ENCODE peak calls at places on chromosomes 6 and 20, in eight cellular contexts. P is endothelial cell of umbilical vein, A is breast epithelium, K is IMR-90, Z is tibial nerve, B is gastrocnemius medialis, T is uterus, R is heart left ventricle. M is an unnamed sample.

GRCh38 chr6:157218371-157219198 is 104.7 kb downstream of the TMEM242 start:
- DNase-seq in P (no peak), A (peak; percentile 44), K (no peak), Z (no peak), B (no peak), T (peak; percentile 12), R (peak; percentile 57), M (peak; percentile 81)

GRCh38 chr6:25703005-25703404 is 51.0 kb downstream of the SCGN start:
- DNase-seq in P (no peak), A (no peak), K (no peak), Z (no peak), B (no peak), T (no peak), R (no peak), M (no peak)

GRCh38 chr6:118591897-118592296 is 43.8 kb downstream of the PLN start:
- DNase-seq in P (no peak), A (no peak), K (no peak), Z (no peak), B (no peak), T (no peak), R (no peak), M (no peak)

GRCh38 chr6:30530013-30530412 is 26.3 kb downstream of the GNL1 start:
- DNase-seq in P (no peak), A (no peak), K (no peak), Z (no peak), B (no peak), T (no peak), R (no peak), M (no peak)

GRCh38 chr6:70863343-70863742 is 93.5 kb downstream of the B3GAT2 start:
- DNase-seq in P (no peak), A (no peak), K (no peak), Z (no peak), B (no peak), T (no peak), R (no peak), M (no peak)

GRCh38 chr6:97294451-97294850 is 11.4 kb upstream of the MMS22L start:
- DNase-seq in P (no peak), A (no peak), K (peak; percentile 79), Z (no peak), B (no peak), T (no peak), R (no peak), M (no peak)

GRCh38 chr6:7535498-7535897 is 6.0 kb upstream of the DSP start:
- DNase-seq in P (no peak), A (no peak), K (peak; percentile 73), Z (no peak), B (no peak), T (no peak), R (no peak), M (no peak)

GRCh38 chr6:24721461-24722215 is 2.7 kb upstream of the C6orf62 start:
- DNase-seq in P (no peak), A (no peak), K (peak; percentile 86), Z (peak; percentile 87), B (peak; percentile 82), T (no peak), R (peak; percentile 92), M (peak; percentile 97)

GRCh38 chr20:208937-209566 is 18.0 kb upstream of the DEFB129 start:
- DNase-seq in P (peak; percentile 66), A (no peak), K (peak; percentile 79), Z (no peak), B (no peak), T (no peak), R (no peak), M (no peak)

GRCh38 chr20:37185681-37186080 is 6.3 kb upstream of the MROH8 start:
- DNase-seq in P (no peak), A (no peak), K (no peak), Z (no peak), B (no peak), T (no peak), R (no peak), M (no peak)

GRCh38 chr6:123456836-123457235 is 179.9 kb downstream of the TRDN start:
- DNase-seq in P (no peak), A (no peak), K (no peak), Z (no peak), B (no peak), T (no peak), R (no peak), M (no peak)

GRCh38 chr6:114453737-114454276 is 111.0 kb upstream of the HS3ST5 start:
- DNase-seq in P (no peak), A (no peak), K (no peak), Z (no peak), B (no peak), T (no peak), R (no peak), M (no peak)
- TF ChIP-seq CTCF in P (no peak), A (no peak), K (no peak), Z (no peak), B (no peak), T (no peak), R (peak; percentile 33), M (no peak)

GRCh38 chr6:42294759-42295158 is 77.1 kb upstream of the MRPS10 start:
- DNase-seq in P (peak; percentile 13), A (no peak), K (peak; percentile 76), Z (no peak), B (no peak), T (no peak), R (no peak), M (no peak)

GRCh38 chr6:42295688-42296087 is 78.0 kb upstream of the MRPS10 start:
- DNase-seq in P (no peak), A (no peak), K (no peak), Z (no peak), B (no peak), T (no peak), R (no peak), M (no peak)

GRCh38 chr6:42293579-42293978 is 75.9 kb upstream of the MRPS10 start:
- DNase-seq in P (no peak), A (no peak), K (no peak), Z (no peak), B (no peak), T (peak; percentile 30), R (no peak), M (no peak)

GRCh38 chr6:42295181-42295580 is 77.5 kb upstream of the MRPS10 start:
- DNase-seq in P (no peak), A (no peak), K (no peak), Z (no peak), B (no peak), T (no peak), R (no peak), M (no peak)

DNA sequence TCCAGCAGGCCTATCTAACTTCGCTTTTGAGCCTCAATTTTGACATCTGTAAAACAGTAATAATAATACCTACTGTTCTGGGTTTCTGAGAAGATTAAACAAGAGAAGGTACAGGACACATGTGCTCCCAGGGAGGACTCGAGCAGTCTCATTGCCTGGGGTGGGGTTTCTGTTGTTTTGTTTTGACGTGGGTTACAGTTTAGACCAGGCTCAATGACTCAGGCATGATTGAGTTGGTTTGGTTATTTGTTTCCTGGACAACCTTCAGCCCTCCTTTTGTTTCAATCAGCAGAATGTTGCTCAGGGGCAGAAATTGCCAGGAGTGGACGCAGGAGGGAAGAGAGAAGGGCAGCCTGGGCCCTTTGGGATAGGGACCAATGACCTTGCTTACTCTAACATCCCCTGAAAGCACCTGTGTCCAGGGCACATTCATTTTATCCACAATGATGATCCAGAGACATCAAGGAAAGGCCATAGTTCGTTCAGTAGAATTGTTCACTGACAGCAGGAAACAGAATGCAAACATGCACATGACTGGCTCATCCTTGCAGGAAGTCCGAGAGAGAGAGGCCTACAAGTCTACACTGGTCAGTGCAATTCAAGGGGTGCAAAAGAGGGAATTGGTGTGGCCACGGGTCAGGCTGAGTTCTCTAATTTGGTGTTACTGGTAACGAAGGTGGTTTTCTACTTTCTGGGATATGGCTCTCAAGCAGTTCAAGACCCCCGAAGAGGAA is 74.5 kb upstream of the MRPS10 start:
- DNase-seq in P (no peak), A (no peak), K (peak; percentile 80), Z (no peak), B (no peak), T (no peak), R (no peak), M (peak; percentile 43)
- TF ChIP-seq POLR2A in P (no peak), A (no peak), K (peak; percentile 17), Z (no peak), B (no peak), T (no peak), R (no peak), M (no peak)

GRCh38 chr6:63858691-63859090 is 223.1 kb downstream of the PHF3 start:
- DNase-seq in P (no peak), A (no peak), K (no peak), Z (no peak), B (no peak), T (no peak), R (no peak), M (no peak)

GRCh38 chr6:63859520-63859919 is 223.9 kb downstream of the PHF3 start:
- DNase-seq in P (no peak), A (no peak), K (no peak), Z (no peak), B (no peak), T (no peak), R (peak; percentile 16), M (no peak)

GRCh38 chr6:63864934-63865333 is 229.3 kb downstream of the PHF3 start:
- DNase-seq in P (no peak), A (no peak), K (no peak), Z (no peak), B (no peak), T (no peak), R (no peak), M (no peak)

DNA sequence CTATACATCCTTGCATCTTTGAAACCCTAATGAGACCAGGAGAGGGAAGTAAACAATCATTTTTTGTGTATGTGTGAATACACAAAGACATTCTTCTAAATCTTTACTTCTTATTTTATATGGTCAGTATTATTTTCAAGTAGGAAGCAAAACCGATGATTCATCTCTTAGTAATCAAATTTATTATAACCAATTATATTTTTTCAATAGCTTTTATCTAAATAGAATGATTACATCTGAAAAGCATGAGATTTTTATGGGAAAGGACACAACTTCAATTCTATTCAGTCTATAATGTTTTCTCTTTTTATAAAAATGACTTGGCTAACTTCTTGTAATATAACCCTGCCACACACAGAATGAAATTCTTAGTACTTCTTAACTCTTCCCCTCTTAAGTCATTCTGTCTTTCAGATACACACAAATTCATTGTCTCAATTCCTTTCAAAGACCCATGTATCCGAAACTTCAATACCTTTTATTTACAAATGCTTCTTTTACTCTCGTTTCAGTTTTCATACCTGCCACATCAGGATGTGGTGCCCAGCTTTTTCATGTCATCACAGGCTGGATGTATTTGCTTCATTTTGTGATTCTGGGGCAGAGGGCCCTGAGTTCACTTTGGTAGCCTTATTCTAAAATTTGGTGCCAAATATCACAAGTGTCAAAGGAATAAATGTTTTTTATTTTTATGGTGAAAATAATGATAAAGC is 227.0 kb downstream of the PHF3 start:
- DNase-seq in P (no peak), A (no peak), K (peak; percentile 48), Z (no peak), B (no peak), T (no peak), R (no peak), M (no peak)
- TF ChIP-seq CTCF in P (no peak), A (no peak), K (no peak), Z (no peak), B (no peak), T (no peak), R (no peak), M (no peak)

DNA sequence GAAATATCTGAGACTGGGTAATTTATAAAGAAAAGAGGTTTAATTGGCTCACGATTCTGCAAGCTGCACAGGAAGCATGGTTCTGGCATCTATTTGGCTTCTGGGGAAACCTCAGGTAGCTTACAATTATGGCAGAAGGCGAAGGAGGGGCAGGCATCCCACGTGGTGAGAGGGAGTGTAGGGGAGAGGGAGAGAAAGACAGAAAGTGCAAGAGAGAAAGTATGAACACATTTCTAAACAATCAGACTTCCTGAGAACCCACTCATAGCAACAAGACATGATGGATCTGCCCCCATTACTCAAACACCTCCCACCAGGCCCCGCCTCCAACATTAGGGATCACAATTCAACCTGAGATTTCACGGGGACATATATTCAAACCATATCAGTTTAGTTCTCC is 107.4 kb downstream of the PERP start:
- DNase-seq in P (no peak), A (no peak), K (no peak), Z (no peak), B (no peak), T (no peak), R (no peak), M (no peak)
- TF ChIP-seq POLR2A in P (no peak), A (no peak), K (no peak), Z (no peak), B (no peak), T (no peak), R (no peak), M (no peak)

M was measured in lower leg skin.